ENCODE peak calls at places on chromosomes 16 and 17, in four cellular contexts. F is esophagus muscularis mucosa, U is HCT116, D is stomach. O is an unnamed sample. For H3K9me3, the result is how much of the 10 kb centered on the place peaks cover.

GRCh38 chr17:81508639-81509047 is 4.0 kb downstream of the ACTG1 start:
- DNase-seq in F (no peak), D (no peak), U (peak), O (no peak)

GRCh38 chr16:3578610-3579551 is 1.7 kb upstream of the NLRC3 start:
- DNase-seq in F (no peak), D (peak), U (no peak), O (no peak)

GRCh38 chr16:4931381-4931780 is 5.6 kb downstream of the PPL start:
- DNase-seq in U (no peak), D (no peak), F (no peak), O (no peak)

GRCh38 chr16:19086322-19087199 is 19.1 kb downstream of the COQ7 start:
- DNase-seq in D (peak), F (peak), U (peak), O (no peak)

GRCh38 chr16:68752602-68753001 is 15.5 kb downstream of the CDH1 start:
- DNase-seq in U (no peak), D (no peak), F (no peak), O (no peak)

GRCh38 chr17:75739174-75739573 is 17.9 kb downstream of the ITGB4 start:
- DNase-seq in U (no peak), F (no peak), D (no peak), O (no peak)

GRCh38 chr17:951388-952132 is 28.0 kb downstream of the NXN start:
- DNase-seq in F (no peak), U (no peak), D (no peak), O (no peak)

GRCh38 chr16:6629110-6629509 is 703.5 kb upstream of the RBFOX1 start:
- DNase-seq in D (no peak), F (no peak), U (no peak), O (no peak)

GRCh38 chr16:73048292-73049050 is 543 bp upstream of the ZFHX3 start:
- DNase-seq in D (peak), U (no peak), F (no peak), O (no peak)

GRCh38 chr17:65627892-65628622 is 66.6 kb upstream of the AXIN2 start:
- DNase-seq in D (peak), F (no peak), U (no peak), O (no peak)

GRCh38 chr17:6323626-6324356 is 111.1 kb downstream of the AIPL1 start:
- DNase-seq in U (peak), F (no peak), D (no peak), O (no peak)

GRCh38 chr16:69031877-69032301 is 73.6 kb upstream of the HAS3 start:
- DNase-seq in U (peak), D (peak), F (no peak), O (no peak)

GRCh38 chr17:76951375-76951905 is 83.2 kb downstream of the MGAT5B start:
- DNase-seq in F (no peak), U (no peak), D (no peak), O (no peak)

GRCh38 chr16:50326835-50327465 is 41.8 kb downstream of the BRD7 start:
- DNase-seq in F (no peak), U (peak), D (no peak), O (no peak)

GRCh38 chr17:42754782-42755181 is 6.2 kb upstream of the RAMP2 start:
- DNase-seq in D (no peak), U (no peak), F (no peak), O (no peak)

GRCh38 chr16:11576427-11577289 is 10.1 kb downstream of the LITAF start:
- DNase-seq in F (no peak), D (no peak), U (no peak), O (no peak)

GRCh38 chr17:75367312-75367711 is 38.2 kb downstream of the GRB2 start:
- DNase-seq in D (no peak), F (no peak), U (no peak), O (no peak)

GRCh38 chr16:3187798-3188674 is at the start of gene OR1F1:
- DNase-seq in U (peak), F (no peak), D (no peak), O (peak)

GRCh38 chr16:1245452-1246005 is 5.0 kb downstream of the TPSAB1 start:
- DNase-seq in U (no peak), D (no peak), F (no peak), O (no peak)

GRCh38 chr17:17204635-17205231 is 1.4 kb downstream of the PLD6 start:
- DNase-seq in D (no peak), F (no peak), U (no peak), O (no peak)

DNA sequence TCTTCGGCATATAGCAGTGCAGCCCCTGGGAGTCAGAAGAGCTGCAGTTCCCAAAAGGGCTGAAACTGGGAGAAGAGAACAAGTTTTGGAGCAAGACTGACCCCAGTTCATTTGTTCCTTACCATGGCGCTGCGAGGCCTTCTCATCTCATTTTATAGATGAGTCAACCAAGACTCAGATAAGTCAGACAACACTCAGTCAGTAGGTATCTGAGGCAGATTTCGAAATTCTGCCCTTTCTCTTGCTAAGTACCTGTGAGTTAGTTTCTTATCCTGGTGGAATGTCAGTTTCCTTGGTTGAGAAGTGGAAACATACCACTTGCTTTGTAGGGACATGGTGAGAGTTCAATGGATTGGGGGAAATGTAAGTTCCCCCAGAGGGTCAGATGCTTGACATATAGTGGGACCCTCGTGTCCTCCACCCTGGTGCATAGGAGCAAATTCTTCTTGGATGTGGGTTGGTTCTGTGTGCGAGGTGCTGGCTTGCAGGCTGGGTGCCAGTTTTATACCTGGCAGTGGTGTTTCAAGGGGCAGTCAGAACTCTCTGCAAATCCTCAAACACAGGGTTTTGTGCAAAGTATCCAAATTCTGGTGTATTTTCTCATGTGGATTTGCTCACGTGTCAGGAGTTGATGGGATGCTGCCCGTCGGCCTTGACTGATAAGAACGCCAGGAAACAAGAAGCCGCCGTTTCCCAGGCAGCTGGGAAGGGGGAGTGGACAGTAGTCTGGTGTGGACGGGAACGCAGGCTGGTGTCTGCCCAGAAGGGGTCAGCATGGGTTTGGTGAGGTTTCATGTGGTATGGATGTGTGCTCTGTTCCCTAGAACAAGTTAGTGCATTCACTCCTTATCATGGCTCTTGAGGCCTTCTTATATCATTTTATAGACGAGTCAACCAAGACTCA is 61.1 kb upstream of the CIBAR2 start:
- DNase-seq in F (no peak), D (no peak), U (peak), O (no peak)
- TF ChIP-seq POLR2AphosphoS5 in F (no peak), D (no peak), U (no peak), O (no peak)

DNA sequence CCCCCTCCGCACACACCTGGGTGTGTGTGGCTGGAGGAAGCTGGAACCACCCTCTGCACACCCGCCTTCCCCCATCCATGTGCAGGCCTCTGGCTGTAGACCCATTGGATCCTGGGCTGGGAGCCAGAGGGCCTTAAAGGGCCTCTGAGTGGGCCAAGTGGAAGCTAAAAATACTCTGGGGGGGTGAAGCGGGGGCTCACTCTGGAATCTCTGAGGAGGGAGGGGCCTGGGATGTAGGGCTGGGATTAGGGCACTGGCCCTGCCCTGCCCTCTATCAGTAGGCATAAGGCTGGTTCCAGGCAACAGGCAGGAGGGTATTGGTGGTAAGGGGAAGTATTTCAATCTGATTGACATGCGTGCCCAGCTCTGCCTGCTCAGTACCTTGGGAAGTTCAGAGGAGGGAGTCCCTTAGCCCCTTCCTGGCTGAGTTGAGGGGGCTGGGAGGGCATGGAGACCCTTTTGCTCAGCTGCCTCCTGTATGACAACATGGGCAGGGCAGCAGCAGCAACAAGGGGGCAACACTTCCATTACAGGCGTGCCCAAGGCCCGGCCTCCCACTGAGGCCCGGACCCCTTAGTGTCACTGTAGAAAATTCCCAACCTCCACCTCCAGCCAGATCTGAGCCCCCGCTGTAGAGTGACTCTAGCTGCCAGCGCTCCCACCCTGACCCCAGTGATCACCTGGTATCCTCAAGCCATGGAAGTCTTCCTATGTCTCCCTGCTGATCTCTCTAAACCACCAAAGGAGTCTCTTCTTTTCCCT is 5.2 kb downstream of the ITGA3 start:
- DNase-seq in F (no peak), D (peak), U (no peak), O (no peak)
- H3K4me3 ChIP-seq in F (no peak), D (no peak), U (peak), O (no peak)

DNA sequence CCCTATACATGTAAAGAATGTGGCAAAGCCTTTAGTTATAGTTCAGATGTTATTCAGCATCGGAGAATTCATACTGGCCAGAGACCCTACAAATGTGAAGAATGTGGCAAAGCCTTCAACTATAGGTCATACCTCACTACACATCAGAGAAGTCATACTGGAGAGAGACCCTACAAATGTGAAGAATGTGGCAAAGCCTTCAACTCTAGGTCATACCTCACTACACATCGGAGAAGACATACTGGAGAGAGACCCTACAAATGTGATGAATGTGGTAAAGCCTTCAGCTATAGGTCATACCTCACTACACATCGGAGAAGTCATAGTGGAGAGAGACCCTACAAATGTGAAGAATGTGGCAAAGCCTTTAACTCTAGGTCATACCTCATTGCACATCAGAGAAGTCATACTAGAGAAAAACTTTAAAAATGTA is 42.5 kb downstream of the ZNF267 start:
- DNase-seq in F (no peak), U (no peak), D (no peak), O (no peak)
- H3K9me3 ChIP-seq in F (half or more), U (half or more), D (half or more), O (under half)

GRCh38 chr17:40553694-40554534 is 11.4 kb downstream of the CCR7 start:
- DNase-seq in F (peak), U (no peak), D (peak), O (no peak)
- TF ChIP-seq POLR2AphosphoS5 in F (peak), U (no peak), D (peak), O (no peak)

GRCh38 chr17:48804936-48805411 is 12.1 kb downstream of the TTLL6 start:
- DNase-seq in U (peak), D (peak), F (no peak), O (peak)
- H3K4me3 ChIP-seq in U (no peak), D (no peak), F (no peak), O (peak)

GRCh38 chr17:60493847-60494321 is 32.2 kb downstream of the APPBP2 start:
- DNase-seq in U (no peak), D (no peak), F (no peak), O (no peak)

GRCh38 chr17:60491771-60492170 is 34.3 kb downstream of the APPBP2 start:
- DNase-seq in D (no peak), U (no peak), F (no peak), O (no peak)

GRCh38 chr17:60496051-60496450 is 30.0 kb downstream of the APPBP2 start:
- DNase-seq in U (no peak), D (no peak), F (no peak), O (no peak)

GRCh38 chr17:60495260-60495659 is 30.8 kb downstream of the APPBP2 start:
- DNase-seq in D (no peak), U (no peak), F (no peak), O (no peak)
- H3K9me3 ChIP-seq in D (under half), U (under half), F (under half), O (under half)

O was measured in SK-N-MC.